ENCODE peak calls at places on chromosomes 4 and X, in four cellular contexts. One of them, this sample, is unnamed.

GRCh38 chr4:80685219-80685618 is 345.3 kb upstream of the BMP3 start:
- DNase-seq in cardiac muscle cell: no peak
- DNase-seq in uterus: no peak
- DNase-seq in fibroblast of lung: peak
- DNase-seq in this sample: no peak

GRCh38 chrX:46840946-46841740 is 4.3 kb downstream of the RP2 start:
- DNase-seq in uterus: no peak
- DNase-seq in cardiac muscle cell: no peak
- DNase-seq in fibroblast of lung: peak
- DNase-seq in this sample: no peak

GRCh38 chr4:7547368-7548040 is 112.8 kb upstream of the PSAPL1 start:
- DNase-seq in cardiac muscle cell: no peak
- DNase-seq in uterus: no peak
- DNase-seq in fibroblast of lung: no peak
- DNase-seq in this sample: no peak

GRCh38 chr4:8741513-8742226 is 130.0 kb downstream of the HMX1 start:
- DNase-seq in uterus: no peak
- DNase-seq in cardiac muscle cell: no peak
- DNase-seq in fibroblast of lung: no peak
- DNase-seq in this sample: no peak

GRCh38 chr4:9970399-9971011 is 50.8 kb downstream of the SLC2A9 start:
- DNase-seq in cardiac muscle cell: no peak
- DNase-seq in fibroblast of lung: no peak
- DNase-seq in uterus: no peak
- DNase-seq in this sample: no peak

GRCh38 chr4:1055721-1056590 is 44.5 kb downstream of the FGFRL1 start:
- DNase-seq in fibroblast of lung: peak
- DNase-seq in cardiac muscle cell: no peak
- DNase-seq in uterus: no peak
- DNase-seq in this sample: peak

GRCh38 chr4:185570727-185571126 is 35.4 kb upstream of the PDLIM3 start:
- DNase-seq in fibroblast of lung: no peak
- DNase-seq in uterus: no peak
- DNase-seq in cardiac muscle cell: no peak
- DNase-seq in this sample: no peak

GRCh38 chrX:13748486-13748885 is 13.9 kb downstream of the OFD1 start:
- DNase-seq in fibroblast of lung: no peak
- DNase-seq in uterus: no peak
- DNase-seq in cardiac muscle cell: no peak
- DNase-seq in this sample: no peak

GRCh38 chrX:584572-584971 is 46.0 kb upstream of the SHOX start:
- DNase-seq in fibroblast of lung: no peak
- DNase-seq in cardiac muscle cell: no peak
- DNase-seq in uterus: no peak
- DNase-seq in this sample: no peak

GRCh38 chr4:146640459-146641061 is 1.9 kb downstream of the POU4F2 start:
- DNase-seq in cardiac muscle cell: no peak
- DNase-seq in fibroblast of lung: no peak
- DNase-seq in uterus: no peak
- DNase-seq in this sample: no peak

GRCh38 chr4:175421506-175421905 is 390.6 kb downstream of the GPM6A start:
- DNase-seq in fibroblast of lung: peak
- DNase-seq in cardiac muscle cell: no peak
- DNase-seq in uterus: no peak
- DNase-seq in this sample: no peak

GRCh38 chr4:86948276-86948675 is 13.5 kb downstream of the AFF1 start:
- DNase-seq in cardiac muscle cell: no peak
- DNase-seq in uterus: no peak
- DNase-seq in fibroblast of lung: no peak
- DNase-seq in this sample: no peak
- TF ChIP-seq CTCF in cardiac muscle cell: no peak
- TF ChIP-seq CTCF in uterus: no peak
- TF ChIP-seq CTCF in fibroblast of lung: no peak
- TF ChIP-seq CTCF in this sample: no peak

GRCh38 chr4:118340109-118340508 is 12.7 kb downstream of the PRSS12 start:
- DNase-seq in fibroblast of lung: no peak
- DNase-seq in uterus: no peak
- DNase-seq in cardiac muscle cell: no peak
- DNase-seq in this sample: no peak

GRCh38 chr4:118337954-118338353 is 14.8 kb downstream of the PRSS12 start:
- DNase-seq in cardiac muscle cell: no peak
- DNase-seq in uterus: no peak
- DNase-seq in fibroblast of lung: no peak
- DNase-seq in this sample: no peak

GRCh38 chr4:118335774-118336173 is 17.0 kb downstream of the PRSS12 start:
- DNase-seq in cardiac muscle cell: no peak
- DNase-seq in uterus: no peak
- DNase-seq in fibroblast of lung: no peak
- DNase-seq in this sample: no peak

GRCh38 chr4:118338518-118338917 is 14.3 kb downstream of the PRSS12 start:
- DNase-seq in fibroblast of lung: no peak
- DNase-seq in cardiac muscle cell: no peak
- DNase-seq in uterus: no peak
- DNase-seq in this sample: no peak

DNA sequence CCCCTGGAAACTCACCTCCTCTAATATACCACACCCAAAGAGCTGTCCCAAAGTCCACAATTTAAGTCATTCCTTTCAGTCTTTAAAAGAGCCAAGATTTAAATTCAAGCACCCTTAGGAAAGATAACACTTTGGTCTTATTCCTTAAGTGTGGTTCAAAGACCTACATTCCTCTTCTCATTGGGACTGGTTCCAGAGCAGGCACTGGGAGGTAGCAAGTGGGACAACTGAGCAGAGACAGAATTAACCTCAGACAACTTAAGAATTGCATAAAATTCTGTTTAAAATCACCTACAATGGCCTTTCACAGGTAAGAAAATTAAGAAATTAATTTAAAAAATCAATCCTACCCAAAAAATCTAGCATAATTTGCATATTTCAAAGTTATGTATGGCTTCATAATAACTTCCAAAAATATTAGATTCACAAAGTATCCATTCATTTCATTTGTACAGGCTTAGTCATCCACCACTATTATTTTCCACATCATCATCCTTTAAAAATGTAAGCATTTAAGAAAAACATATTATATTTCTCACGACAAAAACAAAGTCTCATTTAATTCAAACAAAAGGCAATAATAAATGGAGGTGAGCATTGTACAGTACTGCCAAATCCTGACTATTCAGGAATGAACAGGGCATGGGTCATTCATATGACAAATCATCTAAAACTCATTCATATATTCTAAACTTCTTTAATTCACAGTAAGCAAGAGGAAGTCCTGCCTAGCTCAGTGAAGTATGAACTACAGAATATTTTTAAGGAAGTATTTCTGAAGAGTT is 13.6 kb downstream of the PRSS12 start:
- DNase-seq in cardiac muscle cell: no peak
- DNase-seq in fibroblast of lung: peak
- DNase-seq in uterus: no peak
- DNase-seq in this sample: no peak
- H3K4me3 ChIP-seq in cardiac muscle cell: no peak
- H3K4me3 ChIP-seq in fibroblast of lung: no peak
- H3K4me3 ChIP-seq in uterus: no peak
- H3K4me3 ChIP-seq in this sample: no peak

DNA sequence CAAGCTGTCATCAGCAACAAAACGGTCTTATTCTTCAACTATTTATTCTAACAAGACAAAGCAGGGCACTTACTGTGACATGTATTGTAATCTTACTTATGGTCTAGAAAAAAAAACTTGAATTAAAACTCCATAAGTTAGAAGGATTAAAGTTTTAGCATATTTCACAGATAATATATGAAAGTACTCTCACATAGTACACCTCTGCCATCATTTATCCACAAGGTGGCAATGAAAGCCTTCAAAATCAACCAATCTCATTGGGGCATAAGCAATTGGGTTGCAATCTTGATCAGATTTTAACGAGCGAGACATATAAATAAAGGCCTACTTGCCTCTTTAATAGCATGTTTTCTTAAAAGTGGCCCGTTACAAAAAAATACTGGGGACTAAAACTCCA is 1382.9 kb downstream of the FAM133A start:
- DNase-seq in uterus: no peak
- DNase-seq in fibroblast of lung: peak
- DNase-seq in cardiac muscle cell: no peak
- DNase-seq in this sample: no peak
- TF ChIP-seq CTCF in uterus: no peak
- TF ChIP-seq CTCF in fibroblast of lung: no peak
- TF ChIP-seq CTCF in cardiac muscle cell: peak
- TF ChIP-seq CTCF in this sample: no peak

GRCh38 chr4:81912420-81912819 is 440.7 kb upstream of the RASGEF1B start:
- DNase-seq in fibroblast of lung: no peak
- DNase-seq in cardiac muscle cell: no peak
- DNase-seq in uterus: no peak
- DNase-seq in this sample: no peak

GRCh38 chr4:81919238-81919637 is 447.5 kb upstream of the RASGEF1B start:
- DNase-seq in fibroblast of lung: no peak
- DNase-seq in uterus: no peak
- DNase-seq in cardiac muscle cell: peak
- DNase-seq in this sample: no peak

GRCh38 chr4:81914623-81915022 is 442.9 kb upstream of the RASGEF1B start:
- DNase-seq in fibroblast of lung: no peak
- DNase-seq in cardiac muscle cell: no peak
- DNase-seq in uterus: no peak
- DNase-seq in this sample: no peak

GRCh38 chr4:81915430-81915829 is 443.7 kb upstream of the RASGEF1B start:
- DNase-seq in cardiac muscle cell: no peak
- DNase-seq in fibroblast of lung: no peak
- DNase-seq in uterus: no peak
- DNase-seq in this sample: no peak

DNA sequence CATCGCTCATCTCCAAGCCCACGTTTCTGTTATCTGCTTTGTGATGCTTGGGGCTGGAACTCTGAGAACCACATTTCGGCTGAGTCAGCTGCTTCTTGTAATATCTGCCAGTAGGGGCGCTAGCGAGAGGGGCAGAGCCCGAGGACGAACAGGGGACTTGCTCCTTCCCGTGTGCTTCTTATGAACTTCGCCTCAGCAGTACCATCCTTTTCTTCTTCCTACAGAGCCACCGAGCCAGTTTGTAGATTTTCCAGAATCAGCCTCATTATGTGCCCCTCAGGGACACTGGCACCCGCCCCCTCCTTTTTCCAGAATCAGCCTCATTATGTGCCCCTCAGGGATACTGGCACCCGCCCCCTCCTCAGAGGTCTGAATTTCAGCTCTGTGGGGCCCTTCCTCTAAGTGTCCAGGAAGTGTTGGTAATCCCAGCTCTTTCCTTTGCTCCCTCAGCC is 441.7 kb upstream of the RASGEF1B start:
- DNase-seq in uterus: no peak
- DNase-seq in cardiac muscle cell: peak
- DNase-seq in fibroblast of lung: no peak
- DNase-seq in this sample: no peak
- H3K4me3 ChIP-seq in uterus: no peak
- H3K4me3 ChIP-seq in cardiac muscle cell: no peak
- H3K4me3 ChIP-seq in fibroblast of lung: no peak
- H3K4me3 ChIP-seq in this sample: no peak

GRCh38 chr4:168028568-168028967 is 63.8 kb upstream of the ANXA10 start:
- DNase-seq in cardiac muscle cell: no peak
- DNase-seq in uterus: no peak
- DNase-seq in fibroblast of lung: peak
- DNase-seq in this sample: no peak
- TF ChIP-seq CTCF in cardiac muscle cell: peak
- TF ChIP-seq CTCF in uterus: no peak
- TF ChIP-seq CTCF in fibroblast of lung: no peak
- TF ChIP-seq CTCF in this sample: no peak

GRCh38 chrX:118723376-118723775 is 4.0 kb upstream of the IL13RA1 start:
- DNase-seq in uterus: no peak
- DNase-seq in cardiac muscle cell: no peak
- DNase-seq in fibroblast of lung: no peak
- DNase-seq in this sample: no peak

GRCh38 chrX:118726887-118727685 is at the start of gene IL13RA1:
- DNase-seq in cardiac muscle cell: peak
- DNase-seq in fibroblast of lung: peak
- DNase-seq in uterus: peak
- DNase-seq in this sample: peak

GRCh38 chrX:118724775-118725174 is 2.6 kb upstream of the IL13RA1 start:
- DNase-seq in uterus: no peak
- DNase-seq in fibroblast of lung: peak
- DNase-seq in cardiac muscle cell: no peak
- DNase-seq in this sample: no peak

GRCh38 chrX:118727686-118728339 is 407 bp downstream of the IL13RA1 start:
- DNase-seq in uterus: peak
- DNase-seq in cardiac muscle cell: peak
- DNase-seq in fibroblast of lung: peak
- DNase-seq in this sample: peak

DNA sequence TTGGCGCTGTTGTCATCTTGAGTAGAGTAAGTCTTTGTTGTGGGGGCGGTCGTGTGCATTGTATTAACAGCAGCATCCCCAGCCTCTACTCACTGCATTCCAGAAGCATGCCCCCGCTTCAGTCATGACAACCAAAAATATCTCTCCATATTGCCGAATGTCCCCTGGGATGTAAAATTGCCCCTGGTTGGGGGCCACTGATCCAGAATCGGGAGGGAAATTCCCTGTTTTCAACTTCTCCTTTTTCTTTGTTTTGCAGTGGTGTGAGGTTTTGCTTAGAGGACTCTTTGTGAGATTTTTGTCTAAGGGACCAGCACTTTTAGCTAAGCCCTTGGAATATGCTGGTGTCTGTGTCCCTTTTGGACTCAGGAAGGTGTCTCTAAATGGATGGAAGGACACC is 3.1 kb upstream of the IL13RA1 start:
- DNase-seq in fibroblast of lung: no peak
- DNase-seq in uterus: no peak
- DNase-seq in cardiac muscle cell: no peak
- DNase-seq in this sample: no peak
- H3K4me3 ChIP-seq in fibroblast of lung: no peak
- H3K4me3 ChIP-seq in uterus: no peak
- H3K4me3 ChIP-seq in cardiac muscle cell: no peak
- H3K4me3 ChIP-seq in this sample: no peak

GRCh38 chrX:16946361-16946964 is at the start of gene REPS2:
- DNase-seq in fibroblast of lung: peak
- DNase-seq in uterus: peak
- DNase-seq in cardiac muscle cell: peak
- DNase-seq in this sample: no peak
- TF ChIP-seq CTCF in fibroblast of lung: no peak
- TF ChIP-seq CTCF in uterus: no peak
- TF ChIP-seq CTCF in cardiac muscle cell: no peak
- TF ChIP-seq CTCF in this sample: no peak

GRCh38 chrX:134661295-134661694 is 3.0 kb upstream of the PLAC1 start:
- DNase-seq in cardiac muscle cell: no peak
- DNase-seq in uterus: no peak
- DNase-seq in fibroblast of lung: no peak
- DNase-seq in this sample: no peak

GRCh38 chrX:134658421-134658896 is at the start of gene PLAC1:
- DNase-seq in uterus: no peak
- DNase-seq in cardiac muscle cell: no peak
- DNase-seq in fibroblast of lung: no peak
- DNase-seq in this sample: no peak

GRCh38 chrX:134658002-134658401 is 269 bp downstream of the PLAC1 start:
- DNase-seq in cardiac muscle cell: no peak
- DNase-seq in fibroblast of lung: no peak
- DNase-seq in uterus: no peak
- DNase-seq in this sample: no peak

GRCh38 chrX:134659761-134660160 is 1.5 kb upstream of the PLAC1 start:
- DNase-seq in fibroblast of lung: no peak
- DNase-seq in cardiac muscle cell: no peak
- DNase-seq in uterus: no peak
- DNase-seq in this sample: no peak

GRCh38 chrX:134660627-134661026 is 2.4 kb upstream of the PLAC1 start:
- DNase-seq in cardiac muscle cell: no peak
- DNase-seq in uterus: no peak
- DNase-seq in fibroblast of lung: no peak
- DNase-seq in this sample: no peak
- H3K4me3 ChIP-seq in cardiac muscle cell: no peak
- H3K4me3 ChIP-seq in uterus: no peak
- H3K4me3 ChIP-seq in fibroblast of lung: no peak
- H3K4me3 ChIP-seq in this sample: no peak